ENCODE peak calls at places on chromosomes 4 and X, in four cellular contexts. K, S, R and I are unnamed samples.

GRCh38 chr4:148795156-148795864 is 353.1 kb upstream of the NR3C2 start:
- DNase-seq in K (no peak), S (no peak), R (no peak), I (no peak)

GRCh38 chr4:77852892-77853495 is 9.6 kb upstream of the MRPL1 start:
- DNase-seq in K (no peak), S (no peak), R (no peak), I (no peak)

GRCh38 chr4:36244257-36245084 is at the start of gene ARAP2:
- DNase-seq in K (peak; percentile 71), S (no peak), R (no peak), I (peak; percentile 23)

GRCh38 chrX:132651411-132652086 is 162.7 kb upstream of the MBNL3 start:
- DNase-seq in K (no peak), S (no peak), R (no peak), I (no peak)

GRCh38 chrX:68072016-68072415 is 361.3 kb downstream of the OPHN1 start:
- DNase-seq in K (no peak), S (no peak), R (no peak), I (no peak)

GRCh38 chr4:115433501-115433900 is 320.1 kb upstream of the NDST4 start:
- DNase-seq in K (no peak), S (no peak), R (no peak), I (no peak)

GRCh38 chr4:39495446-39496208 is 31.6 kb downstream of the UGDH start:
- DNase-seq in K (no peak), S (no peak), R (no peak), I (no peak)

GRCh38 chrX:69073241-69073640 is 92.0 kb downstream of the PJA1 start:
- DNase-seq in K (no peak), S (no peak), R (no peak), I (no peak)

GRCh38 chr4:176565044-176565443 is 227.7 kb downstream of the VEGFC start:
- DNase-seq in K (no peak), S (no peak), R (no peak), I (no peak)

GRCh38 chrX:45628041-45628440 is 427.4 kb upstream of the DIPK2B start:
- DNase-seq in K (no peak), S (no peak), R (no peak), I (no peak)

GRCh38 chr4:116599859-116600258 is 485.5 kb downstream of the TRAM1L1 start:
- DNase-seq in K (no peak), S (no peak), R (no peak), I (no peak)